ENCODE peak calls at places on chromosomes 2 and 18, in four cellular contexts. O is adrenal gland, V is MM.1S, G is iPS DF 6.9. D is an unnamed sample. For H3K4me1, the result is how much of the 10 kb centered on the place peaks cover.

GRCh38 chr2:236180501-236180816 is 12.3 kb upstream of the GBX2 start:
- DNase-seq in O (no peak), V (no peak), G (no peak), D (no peak)

GRCh38 chr2:186059096-186059495 is 320.5 kb downstream of the FSIP2 start:
- DNase-seq in O (no peak), V (no peak), G (no peak), D (no peak)

GRCh38 chr2:27627963-27628766 is 647 bp downstream of the CCDC121 start:
- DNase-seq in O (peak), V (no peak), G (no peak), D (no peak)

GRCh38 chr2:181563101-181563692 is 93.7 kb downstream of the CERKL start:
- DNase-seq in O (no peak), V (peak), G (no peak), D (no peak)

GRCh38 chr2:67516358-67516757 is 119.2 kb downstream of the ETAA1 start:
- DNase-seq in O (no peak), V (no peak), G (no peak), D (no peak)

GRCh38 chr2:101253713-101254085 is 1.0 kb downstream of the CNOT11 start:
- DNase-seq in O (no peak), V (peak), G (no peak), D (no peak)

GRCh38 chr18:62574776-62575175 is 52.0 kb downstream of the ZCCHC2 start:
- DNase-seq in O (no peak), V (no peak), G (no peak), D (no peak)

GRCh38 chr2:215966274-215966673 is 47.1 kb downstream of the MREG start:
- DNase-seq in O (no peak), V (no peak), G (no peak), D (no peak)

GRCh38 chr2:161033059-161033660 is 127.1 kb upstream of the TANK start:
- DNase-seq in O (no peak), V (no peak), G (no peak), D (no peak)

GRCh38 chr18:48844271-48844670 is 106.5 kb downstream of the SMAD7 start:
- DNase-seq in O (no peak), V (no peak), G (no peak), D (peak)
- H3K4me1 ChIP-seq in O (under half), V (under half), G (under half), D (under half)

DNA sequence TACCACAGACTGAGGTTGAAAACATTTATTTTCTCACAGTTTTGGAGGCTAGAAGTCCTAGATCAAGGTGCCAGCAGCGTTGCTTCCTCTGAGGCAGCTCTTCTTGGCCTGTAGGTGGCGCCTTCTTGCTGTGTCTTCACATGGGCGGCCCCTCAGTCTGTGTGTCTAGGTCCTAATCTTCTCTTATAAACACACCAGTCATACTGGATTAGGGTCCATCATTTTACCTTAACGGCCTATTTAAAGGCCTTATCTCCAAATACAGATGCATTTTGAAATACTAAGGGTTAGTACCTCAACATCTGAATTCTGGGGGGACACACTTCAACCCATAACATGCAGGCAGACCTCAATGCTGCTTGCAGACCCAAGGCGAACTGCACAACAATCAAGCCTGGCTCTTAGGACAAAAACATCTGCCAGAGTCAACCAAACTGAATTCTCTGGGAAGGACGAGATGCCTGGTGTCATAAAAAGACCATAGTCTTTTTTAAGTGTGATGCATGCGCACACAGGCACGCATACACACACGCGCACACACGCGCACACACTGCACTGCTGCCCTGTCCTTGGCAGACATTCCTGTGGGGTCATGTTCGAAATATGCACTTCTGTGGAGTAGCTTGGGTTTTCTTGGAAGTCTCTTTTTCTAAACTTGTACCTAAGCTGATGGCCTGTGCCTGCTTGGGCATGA is 4.3 kb upstream of the RMC1 start:
- DNase-seq in O (peak), V (peak), G (peak), D (peak)
- H3K4me3 ChIP-seq in O (no peak), V (no peak), G (no peak), D (no peak)

DNA sequence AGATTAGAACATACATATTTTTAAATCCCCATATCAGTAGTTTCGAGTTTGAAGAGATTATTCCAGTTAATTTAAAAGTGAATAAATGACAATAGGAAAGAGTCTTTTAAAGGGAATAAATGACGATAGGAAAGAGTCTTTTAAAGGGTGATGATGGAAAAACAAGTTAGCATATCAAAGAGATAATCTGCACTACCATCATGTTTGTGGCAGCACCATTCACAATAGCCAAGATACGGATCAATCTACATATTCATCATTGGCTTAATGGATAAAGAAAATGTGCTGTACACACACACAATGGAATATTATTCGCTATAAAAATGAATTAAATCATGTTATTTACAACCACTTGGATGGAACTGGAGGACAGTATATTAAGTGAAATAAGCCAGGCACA is 15.0 kb downstream of the ATG16L1 start:
- DNase-seq in O (no peak), V (no peak), G (no peak), D (no peak)
- H3K27ac ChIP-seq in O (no peak), V (no peak), G (no peak), D (no peak)

GRCh38 chr2:219464286-219465032 is 29.8 kb downstream of the SPEG start:
- DNase-seq in O (no peak), V (no peak), G (no peak), D (no peak)
- H3K4me1 ChIP-seq in O (under half), V (under half), G (under half), D (under half)

GRCh38 chr18:47591429-47591828 is 339.0 kb downstream of the SMAD2 start:
- DNase-seq in O (no peak), V (no peak), G (no peak), D (no peak)

GRCh38 chr18:47594063-47594462 is 336.4 kb downstream of the SMAD2 start:
- DNase-seq in O (no peak), V (no peak), G (no peak), D (no peak)

GRCh38 chr18:47595816-47596501 is 334.5 kb downstream of the SMAD2 start:
- DNase-seq in O (peak), V (no peak), G (peak), D (no peak)

DNA sequence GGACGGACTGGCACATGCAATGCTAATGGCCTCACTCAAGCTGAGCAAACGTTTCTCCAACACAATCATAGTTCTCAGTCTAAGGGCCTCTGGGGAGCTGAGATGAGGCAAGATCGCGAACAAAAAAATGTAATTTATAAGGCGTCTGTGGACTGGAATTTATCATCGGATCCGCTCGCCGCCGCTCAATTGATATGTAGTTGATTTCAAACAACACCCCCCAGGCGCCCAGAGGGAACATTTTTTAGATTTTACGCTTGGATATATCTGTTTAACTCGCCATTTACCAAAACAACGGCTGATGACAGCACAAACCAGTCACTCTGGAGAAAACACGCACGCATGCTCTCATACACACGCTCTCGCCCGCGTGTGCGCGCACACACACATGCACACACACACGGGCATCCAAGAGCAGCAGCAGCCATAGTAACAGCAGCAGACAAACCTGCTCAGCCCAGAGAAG is 335.8 kb downstream of the SMAD2 start:
- DNase-seq in O (no peak), V (no peak), G (no peak), D (no peak)
- H3K4me3 ChIP-seq in O (no peak), V (no peak), G (no peak), D (no peak)

GRCh38 chr18:23995180-23995579 is 19.4 kb upstream of the TTC39C start:
- DNase-seq in O (no peak), V (no peak), G (no peak), D (no peak)

GRCh38 chr18:23990474-23991410 is 23.8 kb upstream of the TTC39C start:
- DNase-seq in O (no peak), V (no peak), G (no peak), D (no peak)

GRCh38 chr18:23992119-23992940 is 22.2 kb upstream of the TTC39C start:
- DNase-seq in O (peak), V (no peak), G (no peak), D (peak)

GRCh38 chr18:23994361-23994902 is 20.1 kb upstream of the TTC39C start:
- DNase-seq in O (peak), V (no peak), G (no peak), D (peak)

GRCh38 chr18:23992941-23993280 is 21.6 kb upstream of the TTC39C start:
- DNase-seq in O (no peak), V (no peak), G (no peak), D (no peak)
- H3K27ac ChIP-seq in O (peak), V (no peak), G (no peak), D (no peak)

GRCh38 chr2:64604929-64605550 is 48.7 kb downstream of the SERTAD2 start:
- DNase-seq in O (peak), V (no peak), G (no peak), D (peak)
- H3K4me1 ChIP-seq in O (under half), V (under half), G (under half), D (under half)

GRCh38 chr2:36964496-36965058 is 1.8 kb downstream of the STRN start:
- DNase-seq in O (no peak), V (no peak), G (no peak), D (no peak)
- H3K4me3 ChIP-seq in O (no peak), V (peak), G (no peak), D (peak)

D was measured in right cardiac atrium.